ENCODE peak calls at places on chromosomes 4 and X, in eight cellular contexts. One of them, this sample, is unnamed. For H3K4me1, the result is how much of the 10 kb centered on the place peaks cover.

GRCh38 chrX:22526339-22526738 is 253.6 kb downstream of the CBLL2 start:
- DNase-seq in mesenchymal stem cell: no peak
- DNase-seq in heart right ventricle: no peak
- DNase-seq in breast epithelium: no peak
- DNase-seq in CD8-positive, alpha-beta T cell: no peak
- DNase-seq in stomach: no peak
- DNase-seq in tibial nerve: no peak
- DNase-seq in tibial artery: no peak
- DNase-seq in this sample: no peak

GRCh38 chr4:1205641-1206298 is 33.4 kb upstream of the SPON2 start:
- DNase-seq in mesenchymal stem cell: no peak
- DNase-seq in heart right ventricle: no peak
- DNase-seq in breast epithelium: peak
- DNase-seq in CD8-positive, alpha-beta T cell: no peak
- DNase-seq in stomach: peak
- DNase-seq in tibial nerve: no peak
- DNase-seq in tibial artery: no peak
- DNase-seq in this sample: no peak

GRCh38 chr4:6303943-6304342 is 34.3 kb downstream of the WFS1 start:
- DNase-seq in mesenchymal stem cell: no peak
- DNase-seq in heart right ventricle: no peak
- DNase-seq in breast epithelium: no peak
- DNase-seq in CD8-positive, alpha-beta T cell: no peak
- DNase-seq in stomach: no peak
- DNase-seq in tibial nerve: no peak
- DNase-seq in tibial artery: no peak
- DNase-seq in this sample: no peak

GRCh38 chr4:186840771-186841301 is 117.2 kb upstream of the FAT1 start:
- DNase-seq in mesenchymal stem cell: no peak
- DNase-seq in heart right ventricle: peak
- DNase-seq in breast epithelium: no peak
- DNase-seq in CD8-positive, alpha-beta T cell: no peak
- DNase-seq in stomach: no peak
- DNase-seq in tibial nerve: peak
- DNase-seq in tibial artery: peak
- DNase-seq in this sample: peak

GRCh38 chrX:120840826-120841225 is 34.8 kb downstream of the CT47B1 start:
- DNase-seq in mesenchymal stem cell: no peak
- DNase-seq in heart right ventricle: no peak
- DNase-seq in breast epithelium: no peak
- DNase-seq in CD8-positive, alpha-beta T cell: no peak
- DNase-seq in stomach: no peak
- DNase-seq in tibial nerve: no peak
- DNase-seq in tibial artery: no peak
- DNase-seq in this sample: no peak

GRCh38 chr4:108129226-108129625 is 39.5 kb downstream of the LEF1 start:
- DNase-seq in mesenchymal stem cell: no peak
- DNase-seq in heart right ventricle: no peak
- DNase-seq in breast epithelium: no peak
- DNase-seq in CD8-positive, alpha-beta T cell: no peak
- DNase-seq in stomach: no peak
- DNase-seq in tibial nerve: no peak
- DNase-seq in tibial artery: no peak
- DNase-seq in this sample: no peak

GRCh38 chr4:162681212-162681611 is 485.5 kb downstream of the NAF1 start:
- DNase-seq in mesenchymal stem cell: no peak
- DNase-seq in heart right ventricle: no peak
- DNase-seq in breast epithelium: no peak
- DNase-seq in CD8-positive, alpha-beta T cell: no peak
- DNase-seq in stomach: no peak
- DNase-seq in tibial nerve: no peak
- DNase-seq in tibial artery: no peak
- DNase-seq in this sample: no peak

GRCh38 chrX:150504399-150505186 is 63.8 kb upstream of the MTM1 start:
- DNase-seq in mesenchymal stem cell: no peak
- DNase-seq in heart right ventricle: no peak
- DNase-seq in breast epithelium: no peak
- DNase-seq in CD8-positive, alpha-beta T cell: no peak
- DNase-seq in stomach: no peak
- DNase-seq in tibial nerve: no peak
- DNase-seq in tibial artery: no peak
- DNase-seq in this sample: no peak

GRCh38 chr4:153564630-153565525 is 98.7 kb downstream of the TMEM131L start:
- DNase-seq in mesenchymal stem cell: peak
- DNase-seq in heart right ventricle: no peak
- DNase-seq in breast epithelium: no peak
- DNase-seq in CD8-positive, alpha-beta T cell: no peak
- DNase-seq in stomach: peak
- DNase-seq in tibial nerve: no peak
- DNase-seq in tibial artery: no peak
- DNase-seq in this sample: peak

GRCh38 chr4:3807861-3808521 is 41.8 kb downstream of the ADRA2C start:
- DNase-seq in mesenchymal stem cell: no peak
- DNase-seq in heart right ventricle: no peak
- DNase-seq in breast epithelium: no peak
- DNase-seq in CD8-positive, alpha-beta T cell: no peak
- DNase-seq in stomach: no peak
- DNase-seq in tibial nerve: no peak
- DNase-seq in tibial artery: no peak
- DNase-seq in this sample: no peak

GRCh38 chr4:3345384-3345783 is 52.6 kb downstream of the RGS12 start:
- DNase-seq in mesenchymal stem cell: no peak
- DNase-seq in heart right ventricle: no peak
- DNase-seq in breast epithelium: no peak
- DNase-seq in CD8-positive, alpha-beta T cell: no peak
- DNase-seq in stomach: no peak
- DNase-seq in tibial nerve: no peak
- DNase-seq in tibial artery: no peak
- DNase-seq in this sample: no peak

GRCh38 chrX:31969714-31970113 is 897.9 kb upstream of the FTHL17 start:
- DNase-seq in mesenchymal stem cell: no peak
- DNase-seq in heart right ventricle: no peak
- DNase-seq in breast epithelium: no peak
- DNase-seq in CD8-positive, alpha-beta T cell: no peak
- DNase-seq in stomach: no peak
- DNase-seq in tibial nerve: no peak
- DNase-seq in tibial artery: no peak
- DNase-seq in this sample: no peak
- H3K4me1 ChIP-seq in mesenchymal stem cell: under half
- H3K4me1 ChIP-seq in heart right ventricle: under half
- H3K4me1 ChIP-seq in breast epithelium: under half
- H3K4me1 ChIP-seq in CD8-positive, alpha-beta T cell: under half
- H3K4me1 ChIP-seq in stomach: under half
- H3K4me1 ChIP-seq in tibial nerve: under half
- H3K4me1 ChIP-seq in tibial artery: under half
- H3K4me1 ChIP-seq in this sample: under half

GRCh38 chr4:76964769-76965168 is 15.2 kb downstream of the SEPTIN11 start:
- DNase-seq in mesenchymal stem cell: no peak
- DNase-seq in heart right ventricle: no peak
- DNase-seq in breast epithelium: no peak
- DNase-seq in CD8-positive, alpha-beta T cell: no peak
- DNase-seq in stomach: no peak
- DNase-seq in tibial nerve: no peak
- DNase-seq in tibial artery: no peak
- DNase-seq in this sample: no peak

GRCh38 chr4:76966024-76966579 is 16.6 kb downstream of the SEPTIN11 start:
- DNase-seq in mesenchymal stem cell: no peak
- DNase-seq in heart right ventricle: no peak
- DNase-seq in breast epithelium: no peak
- DNase-seq in CD8-positive, alpha-beta T cell: no peak
- DNase-seq in stomach: no peak
- DNase-seq in tibial nerve: no peak
- DNase-seq in tibial artery: no peak
- DNase-seq in this sample: no peak

GRCh38 chr4:76960014-76960413 is 10.5 kb downstream of the SEPTIN11 start:
- DNase-seq in mesenchymal stem cell: no peak
- DNase-seq in heart right ventricle: no peak
- DNase-seq in breast epithelium: no peak
- DNase-seq in CD8-positive, alpha-beta T cell: no peak
- DNase-seq in stomach: no peak
- DNase-seq in tibial nerve: no peak
- DNase-seq in tibial artery: no peak
- DNase-seq in this sample: no peak

GRCh38 chr4:76963136-76963477 is 13.6 kb downstream of the SEPTIN11 start:
- DNase-seq in mesenchymal stem cell: no peak
- DNase-seq in heart right ventricle: no peak
- DNase-seq in breast epithelium: no peak
- DNase-seq in CD8-positive, alpha-beta T cell: no peak
- DNase-seq in stomach: no peak
- DNase-seq in tibial nerve: no peak
- DNase-seq in tibial artery: no peak
- DNase-seq in this sample: no peak

GRCh38 chr4:76962406-76963135 is 13.0 kb downstream of the SEPTIN11 start:
- DNase-seq in mesenchymal stem cell: no peak
- DNase-seq in heart right ventricle: no peak
- DNase-seq in breast epithelium: no peak
- DNase-seq in CD8-positive, alpha-beta T cell: no peak
- DNase-seq in stomach: no peak
- DNase-seq in tibial nerve: no peak
- DNase-seq in tibial artery: no peak
- DNase-seq in this sample: no peak
- H3K27ac ChIP-seq in mesenchymal stem cell: peak
- H3K27ac ChIP-seq in heart right ventricle: no peak
- H3K27ac ChIP-seq in breast epithelium: no peak
- H3K27ac ChIP-seq in CD8-positive, alpha-beta T cell: no peak
- H3K27ac ChIP-seq in stomach: no peak
- H3K27ac ChIP-seq in tibial nerve: no peak
- H3K27ac ChIP-seq in tibial artery: no peak
- H3K27ac ChIP-seq in this sample: no peak

GRCh38 chr4:52016985-52017384 is 3.2 kb downstream of the LRRC66 start:
- DNase-seq in mesenchymal stem cell: no peak
- DNase-seq in heart right ventricle: no peak
- DNase-seq in breast epithelium: no peak
- DNase-seq in CD8-positive, alpha-beta T cell: no peak
- DNase-seq in stomach: no peak
- DNase-seq in tibial nerve: no peak
- DNase-seq in tibial artery: no peak
- DNase-seq in this sample: no peak
- H3K4me3 ChIP-seq in mesenchymal stem cell: no peak
- H3K4me3 ChIP-seq in heart right ventricle: no peak
- H3K4me3 ChIP-seq in breast epithelium: no peak
- H3K4me3 ChIP-seq in CD8-positive, alpha-beta T cell: no peak
- H3K4me3 ChIP-seq in stomach: no peak
- H3K4me3 ChIP-seq in tibial nerve: no peak
- H3K4me3 ChIP-seq in tibial artery: no peak
- H3K4me3 ChIP-seq in this sample: no peak

GRCh38 chrX:134546187-134546586 is 86.2 kb downstream of the HPRT1 start:
- DNase-seq in mesenchymal stem cell: no peak
- DNase-seq in heart right ventricle: no peak
- DNase-seq in breast epithelium: no peak
- DNase-seq in CD8-positive, alpha-beta T cell: no peak
- DNase-seq in stomach: no peak
- DNase-seq in tibial nerve: no peak
- DNase-seq in tibial artery: no peak
- DNase-seq in this sample: no peak

GRCh38 chrX:134551365-134552095 is 91.6 kb downstream of the HPRT1 start:
- DNase-seq in mesenchymal stem cell: peak
- DNase-seq in heart right ventricle: no peak
- DNase-seq in breast epithelium: no peak
- DNase-seq in CD8-positive, alpha-beta T cell: no peak
- DNase-seq in stomach: no peak
- DNase-seq in tibial nerve: no peak
- DNase-seq in tibial artery: no peak
- DNase-seq in this sample: no peak

GRCh38 chrX:134547047-134547679 is 87.2 kb downstream of the HPRT1 start:
- DNase-seq in mesenchymal stem cell: peak
- DNase-seq in heart right ventricle: no peak
- DNase-seq in breast epithelium: no peak
- DNase-seq in CD8-positive, alpha-beta T cell: no peak
- DNase-seq in stomach: no peak
- DNase-seq in tibial nerve: no peak
- DNase-seq in tibial artery: no peak
- DNase-seq in this sample: no peak

GRCh38 chrX:134548257-134548732 is 88.3 kb downstream of the HPRT1 start:
- DNase-seq in mesenchymal stem cell: peak
- DNase-seq in heart right ventricle: no peak
- DNase-seq in breast epithelium: no peak
- DNase-seq in CD8-positive, alpha-beta T cell: no peak
- DNase-seq in stomach: no peak
- DNase-seq in tibial nerve: no peak
- DNase-seq in tibial artery: no peak
- DNase-seq in this sample: no peak

DNA sequence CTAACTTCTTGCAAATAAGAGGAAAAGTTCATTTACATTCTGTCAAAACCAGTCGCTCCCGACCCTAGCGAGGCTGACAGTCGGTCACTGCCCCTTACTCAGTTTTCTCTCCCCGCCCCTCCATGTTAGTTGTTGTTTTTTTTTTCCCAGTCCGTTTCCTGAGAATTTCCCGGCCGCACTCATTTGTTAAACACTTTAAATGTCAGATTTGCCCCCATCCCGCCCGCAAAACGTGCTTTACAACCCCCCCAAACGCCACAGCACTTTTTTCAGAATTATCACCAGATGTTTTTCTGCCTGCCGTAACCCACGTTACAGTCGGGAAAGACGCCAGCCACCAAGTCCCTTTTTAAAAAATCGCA is 88.9 kb downstream of the HPRT1 start:
- DNase-seq in mesenchymal stem cell: no peak
- DNase-seq in heart right ventricle: no peak
- DNase-seq in breast epithelium: no peak
- DNase-seq in CD8-positive, alpha-beta T cell: no peak
- DNase-seq in stomach: no peak
- DNase-seq in tibial nerve: no peak
- DNase-seq in tibial artery: no peak
- DNase-seq in this sample: no peak
- H3K4me1 ChIP-seq in mesenchymal stem cell: under half
- H3K4me1 ChIP-seq in heart right ventricle: under half
- H3K4me1 ChIP-seq in breast epithelium: under half
- H3K4me1 ChIP-seq in CD8-positive, alpha-beta T cell: under half
- H3K4me1 ChIP-seq in stomach: under half
- H3K4me1 ChIP-seq in tibial nerve: under half
- H3K4me1 ChIP-seq in tibial artery: under half
- H3K4me1 ChIP-seq in this sample: under half

DNA sequence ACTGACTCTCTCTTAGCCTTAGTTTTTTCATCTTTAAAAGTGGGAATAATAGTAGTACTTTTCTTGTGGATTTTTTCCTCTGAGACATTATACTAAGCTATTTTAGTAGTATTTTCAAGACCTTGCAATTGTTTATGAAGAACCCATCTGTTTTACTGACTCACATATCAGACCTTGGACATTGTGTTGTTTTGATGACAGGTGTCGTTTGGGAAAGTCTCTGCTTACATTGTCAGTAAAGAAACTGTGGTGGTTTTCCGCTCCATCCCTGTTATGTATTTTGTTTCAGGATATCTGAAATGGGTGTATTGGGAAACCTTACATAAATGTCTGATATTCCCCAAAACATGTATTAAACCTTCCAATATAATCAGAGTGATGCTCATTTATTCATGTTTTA is 92.2 kb downstream of the STIM2 start:
- DNase-seq in mesenchymal stem cell: no peak
- DNase-seq in heart right ventricle: no peak
- DNase-seq in breast epithelium: no peak
- DNase-seq in CD8-positive, alpha-beta T cell: no peak
- DNase-seq in stomach: no peak
- DNase-seq in tibial nerve: no peak
- DNase-seq in tibial artery: no peak
- DNase-seq in this sample: no peak
- H3K27ac ChIP-seq in mesenchymal stem cell: no peak
- H3K27ac ChIP-seq in heart right ventricle: no peak
- H3K27ac ChIP-seq in breast epithelium: no peak
- H3K27ac ChIP-seq in CD8-positive, alpha-beta T cell: no peak
- H3K27ac ChIP-seq in stomach: no peak
- H3K27ac ChIP-seq in tibial nerve: no peak
- H3K27ac ChIP-seq in tibial artery: no peak
- H3K27ac ChIP-seq in this sample: no peak

This sample was measured in right cardiac atrium.